ENCODE peak calls at places on chromosomes 12 and 14, in seven cellular contexts. C is CD4-positive, alpha-beta memory T cell; T is HCEC 1CT; P is activated naive CD4-positive, alpha-beta T cell; W is naive thymus-derived CD4-positive, alpha-beta T cell; Z is stimulated activated CD4-positive, alpha-beta T cell treated with anti-CD3 and anti-CD28 coated beads, TNF-alpha, amount 100 ng/mL, for 48 hours; B is A549. M is an unnamed sample.

GRCh38 chr12:56377310-56377988 is 14.8 kb upstream of the APOF start:
- DNase-seq in C (no peak), T (peak; percentile 63), P (no peak), W (no peak), Z (no peak), B (no peak), M (no peak)

GRCh38 chr12:21839776-21840175 is 65.3 kb upstream of the KCNJ8 start:
- DNase-seq in C (no peak), T (no peak), P (no peak), W (no peak), Z (no peak), B (no peak), M (no peak)

GRCh38 chr12:101230547-101230946 is 20.5 kb upstream of the SLC5A8 start:
- DNase-seq in C (no peak), T (peak; percentile 93), P (no peak), W (no peak), Z (no peak), B (no peak), M (no peak)

GRCh38 chr12:12467222-12467621 is 95.4 kb downstream of the DUSP16 start:
- DNase-seq in C (peak; percentile 54), T (no peak), P (peak; percentile 10), W (peak; percentile 21), Z (no peak), B (no peak), M (no peak)

GRCh38 chr12:113766880-113767878 is 198.9 kb downstream of the RBM19 start:
- DNase-seq in C (no peak), T (peak; percentile 77), P (no peak), W (no peak), Z (no peak), B (peak; percentile 80), M (no peak)

GRCh38 chr14:42624980-42625761 is 1018.5 kb downstream of the LRFN5 start:
- DNase-seq in C (no peak), T (no peak), P (no peak), W (no peak), Z (no peak), B (no peak), M (no peak)

GRCh38 chr14:101845896-101846295 is 84.4 kb downstream of the PPP2R5C start:
- DNase-seq in C (no peak), T (no peak), P (no peak), W (no peak), Z (no peak), B (no peak), M (no peak)

GRCh38 chr14:73723411-73723798 is 9.2 kb upstream of the PNMA1 start:
- DNase-seq in C (peak; percentile 18), T (peak; percentile 17), P (no peak), W (no peak), Z (no peak), B (no peak), M (no peak)

GRCh38 chr14:51726166-51726899 is 74.6 kb downstream of the FRMD6 start:
- DNase-seq in C (no peak), T (peak; percentile 70), P (no peak), W (no peak), Z (no peak), B (no peak), M (no peak)

GRCh38 chr14:98953544-98954346 is 318.3 kb downstream of the BCL11B start:
- DNase-seq in C (no peak), T (no peak), P (no peak), W (no peak), Z (no peak), B (peak; percentile 80), M (peak; percentile 92)

GRCh38 chr14:64654072-64654899 is 49.9 kb upstream of the PLEKHG3 start:
- DNase-seq in C (no peak), T (peak; percentile 84), P (no peak), W (no peak), Z (no peak), B (peak; percentile 51), M (no peak)